ENCODE peak calls at places on chromosomes 1 and 21, in ten cellular contexts. Z, I, U, N, S, W, D, P, H and V are unnamed samples.

GRCh38 chr1:226870323-226871046 is at the start of gene PSEN2:
- DNase-seq in Z (peak), I (peak), U (no peak), N (peak), S (peak), W (peak), D (peak), P (peak), H (no peak), V (peak)

GRCh38 chr21:31509108-31510017 is 150.1 kb upstream of the SOD1 start:
- DNase-seq in Z (peak), I (peak), U (no peak), N (peak), S (peak), W (no peak), D (peak), P (peak), H (no peak), V (no peak)

GRCh38 chr1:28249013-28249870 is 10.1 kb upstream of the SESN2 start:
- DNase-seq in Z (peak), I (peak), U (no peak), N (no peak), S (no peak), W (no peak), D (no peak), P (no peak), H (no peak), V (peak)

GRCh38 chr1:66752000-66752592 is at the start of gene DYNLT5:
- DNase-seq in Z (no peak), I (peak), U (no peak), N (peak), S (peak), W (peak), D (peak), P (peak), H (no peak), V (no peak)

GRCh38 chr1:12384836-12385456 is 155.1 kb downstream of the VPS13D start:
- DNase-seq in Z (no peak), I (no peak), U (no peak), N (no peak), S (no peak), W (no peak), D (no peak), P (no peak), H (no peak), V (no peak)

GRCh38 chr1:151729157-151729965 is 8.0 kb downstream of the RIIAD1 start:
- DNase-seq in Z (no peak), I (no peak), U (no peak), N (no peak), S (no peak), W (no peak), D (no peak), P (peak), H (no peak), V (no peak)

GRCh38 chr1:62435231-62436038 is 1.4 kb upstream of the USP1 start:
- DNase-seq in Z (no peak), I (no peak), U (no peak), N (no peak), S (no peak), W (no peak), D (no peak), P (no peak), H (no peak), V (no peak)

GRCh38 chr1:51216631-51217030 is 19.4 kb upstream of the RNF11 start:
- DNase-seq in Z (no peak), I (no peak), U (no peak), N (no peak), S (no peak), W (no peak), D (no peak), P (no peak), H (no peak), V (no peak)

GRCh38 chr1:106619080-106619826 is 437.2 kb upstream of the PRMT6 start:
- DNase-seq in Z (no peak), I (no peak), U (no peak), N (no peak), S (no peak), W (no peak), D (no peak), P (peak), H (peak), V (no peak)

GRCh38 chr21:39082656-39083376 is 100.4 kb downstream of the PSMG1 start:
- DNase-seq in Z (peak), I (no peak), U (no peak), N (no peak), S (no peak), W (no peak), D (no peak), P (no peak), H (no peak), V (no peak)

GRCh38 chr1:10105484-10105883 is 72.7 kb downstream of the UBE4B start:
- DNase-seq in Z (peak), I (no peak), U (no peak), N (no peak), S (peak), W (no peak), D (no peak), P (no peak), H (no peak), V (no peak)

GRCh38 chr1:179153217-179153616 is 71.3 kb downstream of the TOR3A start:
- DNase-seq in Z (no peak), I (no peak), U (no peak), N (no peak), S (peak), W (no peak), D (no peak), P (no peak), H (no peak), V (no peak)

GRCh38 chr1:29577512-29577911 is 341.2 kb downstream of the PTPRU start:
- DNase-seq in Z (no peak), I (no peak), U (no peak), N (no peak), S (no peak), W (no peak), D (peak), P (no peak), H (no peak), V (peak)

GRCh38 chr1:39927538-39927937 is 25.8 kb upstream of the MYCL start:
- DNase-seq in Z (peak), I (no peak), U (no peak), N (no peak), S (peak), W (no peak), D (no peak), P (no peak), H (no peak), V (no peak)

GRCh38 chr1:184191181-184191601 is 139.7 kb downstream of the TSEN15 start:
- DNase-seq in Z (no peak), I (peak), U (peak), N (peak), S (peak), W (no peak), D (no peak), P (no peak), H (no peak), V (no peak)

GRCh38 chr1:25195835-25196234 is 36.5 kb downstream of the SYF2 start:
- DNase-seq in Z (no peak), I (no peak), U (no peak), N (no peak), S (no peak), W (no peak), D (no peak), P (no peak), H (no peak), V (no peak)

GRCh38 chr21:32143222-32143939 is 135.5 kb downstream of the MIS18A start:
- DNase-seq in Z (no peak), I (peak), U (no peak), N (no peak), S (peak), W (no peak), D (no peak), P (no peak), H (no peak), V (no peak)

GRCh38 chr21:31555741-31556191 is 103.7 kb upstream of the SOD1 start:
- DNase-seq in Z (no peak), I (no peak), U (no peak), N (no peak), S (no peak), W (no peak), D (no peak), P (no peak), H (no peak), V (no peak)

GRCh38 chr1:204102029-204102611 is 29.2 kb downstream of the SOX13 start:
- DNase-seq in Z (no peak), I (no peak), U (no peak), N (no peak), S (no peak), W (no peak), D (no peak), P (no peak), H (no peak), V (no peak)

GRCh38 chr1:66492424-66492823 is 41.5 kb upstream of the SGIP1 start:
- DNase-seq in Z (no peak), I (no peak), U (no peak), N (no peak), S (no peak), W (no peak), D (no peak), P (no peak), H (no peak), V (no peak)

GRCh38 chr1:22001409-22001808 is at the start of gene CELA3A:
- DNase-seq in Z (no peak), I (no peak), U (no peak), N (no peak), S (no peak), W (no peak), D (no peak), P (no peak), H (no peak), V (no peak)

GRCh38 chr1:170377011-170377410 is 155.0 kb upstream of the GORAB start:
- DNase-seq in Z (no peak), I (no peak), U (no peak), N (no peak), S (no peak), W (no peak), D (no peak), P (no peak), H (no peak), V (no peak)

GRCh38 chr1:84386716-84387479 is 11.4 kb upstream of the DNASE2B start:
- DNase-seq in Z (no peak), I (no peak), U (no peak), N (no peak), S (peak), W (no peak), D (no peak), P (no peak), H (no peak), V (no peak)

GRCh38 chr1:112698366-112699310 is 8.3 kb downstream of the RHOC start:
- DNase-seq in Z (peak), I (peak), U (no peak), N (no peak), S (no peak), W (peak), D (no peak), P (no peak), H (no peak), V (no peak)

GRCh38 chr1:56933606-56934005 is 32.2 kb downstream of the C8B start:
- DNase-seq in Z (no peak), I (no peak), U (no peak), N (no peak), S (peak), W (no peak), D (no peak), P (no peak), H (no peak), V (no peak)

GRCh38 chr21:28833181-28833580 is 159.5 kb downstream of the LTN1 start:
- DNase-seq in Z (peak), I (no peak), U (no peak), N (no peak), S (no peak), W (no peak), D (no peak), P (no peak), H (no peak), V (no peak)

GRCh38 chr1:7517611-7518330 is 253.3 kb upstream of the VAMP3 start:
- DNase-seq in Z (no peak), I (no peak), U (no peak), N (no peak), S (no peak), W (peak), D (no peak), P (no peak), H (no peak), V (no peak)

GRCh38 chr1:72229893-72230292 is 52.4 kb downstream of the NEGR1 start:
- DNase-seq in Z (peak), I (no peak), U (no peak), N (no peak), S (peak), W (no peak), D (no peak), P (no peak), H (no peak), V (no peak)

DNA sequence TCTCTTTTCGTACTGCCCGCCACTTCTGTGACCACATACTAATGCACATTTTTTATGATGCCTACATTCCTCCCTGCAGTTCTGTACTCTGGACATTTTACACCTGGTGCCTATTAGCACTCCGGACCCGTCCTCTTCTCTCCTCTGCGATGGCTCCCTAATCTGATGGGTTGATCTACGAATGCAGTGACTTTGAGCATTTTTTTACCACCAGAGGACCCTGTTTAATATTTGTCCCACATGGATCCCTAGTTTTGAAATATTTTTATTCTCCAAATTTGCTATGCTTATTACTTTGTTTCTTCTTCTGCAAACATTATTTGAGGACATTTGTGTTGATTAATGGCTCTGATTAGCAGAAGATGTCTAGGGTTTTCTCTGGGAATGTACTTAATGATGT is 5.2 kb downstream of the PPFIA4 start:
- DNase-seq in Z (no peak), I (no peak), U (no peak), N (no peak), S (no peak), W (no peak), D (no peak), P (no peak), H (no peak), V (no peak)
- TF ChIP-seq CTCF in Z (peak), I (peak), U (no peak), N (peak), S (peak), W (peak), D (peak), P (no peak), H (no peak), V (no peak)

GRCh38 chr21:20334585-20334984 is 663.6 kb upstream of the NCAM2 start:
- DNase-seq in Z (peak), I (no peak), U (no peak), N (no peak), S (no peak), W (no peak), D (no peak), P (no peak), H (no peak), V (no peak)
- TF ChIP-seq CTCF in Z (no peak), I (no peak), U (no peak), N (no peak), S (no peak), W (no peak), D (no peak), P (no peak), H (no peak), V (no peak)

DNA sequence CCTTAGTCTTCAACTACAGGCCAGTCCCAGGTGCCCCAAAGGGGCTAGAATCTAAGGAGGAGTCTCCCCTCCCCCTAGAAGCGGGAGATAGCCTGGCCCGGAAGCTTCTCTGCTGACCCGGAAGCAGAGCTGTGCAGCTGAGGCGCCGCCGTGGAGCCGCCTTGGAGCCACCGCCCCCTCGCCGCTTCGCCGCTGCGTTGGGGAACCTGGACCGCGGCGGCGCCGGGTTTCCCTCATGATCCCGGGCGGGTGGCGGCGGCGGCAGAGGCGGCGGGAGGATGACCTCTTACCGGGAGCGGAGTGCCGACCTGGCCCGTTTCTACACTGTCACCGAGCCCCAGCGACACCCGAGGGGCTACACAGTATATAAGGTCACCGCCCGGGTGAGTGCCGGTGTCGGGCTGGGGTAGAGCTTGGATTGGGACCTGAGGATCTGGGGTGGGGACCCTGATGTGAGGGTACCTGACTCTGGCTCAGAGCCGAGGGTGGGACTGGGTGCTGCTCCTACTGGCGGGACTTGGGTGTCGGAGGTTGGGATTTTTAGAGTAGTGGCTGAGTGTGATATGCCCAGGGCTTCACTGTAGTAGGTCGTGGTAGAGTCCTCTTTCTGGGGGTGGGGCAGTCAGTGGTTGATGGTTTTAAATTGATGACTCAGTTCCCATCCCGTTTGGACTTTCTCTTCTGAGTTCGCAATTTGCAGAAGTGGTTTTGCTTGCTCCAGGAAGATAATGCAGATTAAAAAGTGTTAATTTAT is at the start of gene RPS6KC1:
- DNase-seq in Z (peak), I (peak), U (peak), N (peak), S (peak), W (peak), D (peak), P (peak), H (peak), V (peak)
- TF ChIP-seq CTCF in Z (peak), I (no peak), U (no peak), N (peak), S (no peak), W (no peak), D (no peak), P (no peak), H (no peak), V (no peak)

DNA sequence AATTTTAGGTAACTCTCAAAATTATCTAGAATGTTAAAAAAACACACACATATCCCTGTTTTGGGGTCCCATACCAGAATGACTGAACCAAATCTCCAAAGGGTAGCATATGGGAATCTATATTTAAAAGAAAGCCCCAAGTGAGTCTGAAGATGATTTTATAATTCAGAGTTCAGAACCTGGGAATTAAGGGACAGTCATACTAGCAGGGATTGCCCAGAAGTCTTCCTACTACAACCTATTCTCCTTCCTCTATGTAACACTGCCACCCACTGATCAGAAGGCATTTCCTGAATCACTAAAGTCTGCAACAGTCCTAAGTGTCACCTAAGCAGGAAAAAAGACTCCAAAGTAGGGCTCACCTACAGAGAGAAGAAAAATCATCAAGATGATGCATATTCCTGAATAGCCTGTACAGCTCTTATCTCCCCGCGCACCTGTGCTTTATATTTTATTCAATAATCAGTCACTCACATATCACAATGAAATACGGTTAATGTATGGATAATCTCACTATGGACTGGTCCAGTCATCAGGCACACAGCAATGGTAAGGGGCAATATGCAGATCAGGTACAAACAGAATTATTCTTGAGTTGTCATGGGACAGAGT is 4.9 kb downstream of the RGS1 start:
- DNase-seq in Z (peak), I (peak), U (no peak), N (no peak), S (peak), W (peak), D (no peak), P (no peak), H (no peak), V (no peak)
- TF ChIP-seq CTCF in Z (peak), I (peak), U (peak), N (peak), S (peak), W (peak), D (no peak), P (no peak), H (peak), V (peak)

DNA sequence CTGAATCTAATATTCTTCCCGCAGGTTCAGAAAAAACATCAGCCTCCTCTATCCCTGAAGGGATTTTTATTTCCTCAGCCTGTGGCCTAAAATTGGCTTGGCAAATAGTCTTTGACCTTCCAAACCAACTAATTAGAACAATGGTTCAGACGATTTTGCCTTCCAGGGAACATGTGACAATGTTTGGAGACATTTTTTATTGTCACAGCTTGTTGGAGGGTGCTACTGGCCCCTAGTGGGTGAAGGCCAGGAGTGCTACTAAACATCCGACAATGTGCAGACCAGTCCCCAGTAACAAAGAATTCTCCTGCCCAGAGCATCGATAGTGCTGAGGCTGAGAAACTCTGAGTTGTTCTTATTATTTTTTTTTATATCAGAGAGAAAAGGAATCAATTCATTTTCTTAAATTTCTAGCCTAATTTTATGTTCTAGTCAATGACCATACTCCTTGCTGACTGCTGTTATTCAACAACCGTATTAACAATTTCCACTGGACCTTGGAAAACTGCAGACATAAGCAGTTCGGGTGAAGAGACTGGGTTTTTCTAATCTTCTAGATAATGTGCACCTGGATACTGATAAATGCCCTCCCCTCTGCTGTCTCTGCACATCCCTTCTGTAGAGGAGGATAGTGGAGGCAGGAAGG is 280.7 kb downstream of the LMX1A start:
- DNase-seq in Z (peak), I (peak), U (no peak), N (no peak), S (peak), W (peak), D (peak), P (no peak), H (no peak), V (peak)
- TF ChIP-seq CTCF in Z (peak), I (peak), U (peak), N (peak), S (peak), W (peak), D (peak), P (no peak), H (peak), V (peak)

GRCh38 chr1:53187371-53187770 is 9.3 kb upstream of the CPT2 start:
- DNase-seq in Z (no peak), I (no peak), U (no peak), N (no peak), S (no peak), W (no peak), D (no peak), P (no peak), H (no peak), V (no peak)

GRCh38 chr1:53186533-53186932 is 10.1 kb upstream of the CPT2 start:
- DNase-seq in Z (no peak), I (no peak), U (no peak), N (no peak), S (no peak), W (no peak), D (no peak), P (no peak), H (no peak), V (no peak)

GRCh38 chr1:53189061-53189460 is 7.6 kb upstream of the CPT2 start:
- DNase-seq in Z (no peak), I (no peak), U (no peak), N (no peak), S (no peak), W (no peak), D (no peak), P (no peak), H (no peak), V (no peak)

GRCh38 chr1:53188099-53188498 is 8.5 kb upstream of the CPT2 start:
- DNase-seq in Z (no peak), I (no peak), U (no peak), N (no peak), S (peak), W (no peak), D (no peak), P (no peak), H (no peak), V (no peak)

DNA sequence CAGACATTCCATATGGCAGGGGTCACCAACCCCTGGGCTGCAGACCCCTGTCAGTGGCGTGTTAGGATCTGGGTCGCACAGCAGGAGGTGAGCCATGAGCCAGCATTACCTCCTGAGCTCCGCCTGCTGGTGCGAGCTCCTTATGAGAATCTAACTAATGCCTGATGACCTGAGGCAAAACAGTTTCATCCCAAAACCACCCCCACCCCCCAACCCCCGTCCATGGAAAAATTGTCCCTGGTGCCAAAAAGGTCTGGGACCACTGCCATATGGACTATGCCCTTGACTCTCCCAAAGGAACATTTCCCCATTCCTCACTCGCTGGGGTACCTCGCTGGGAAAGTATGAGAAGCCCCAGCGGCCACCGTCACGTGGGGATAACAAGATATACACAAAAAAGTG is 6.4 kb upstream of the CPT2 start:
- DNase-seq in Z (no peak), I (no peak), U (no peak), N (no peak), S (no peak), W (no peak), D (no peak), P (no peak), H (no peak), V (no peak)
- TF ChIP-seq CTCF in Z (no peak), I (no peak), U (no peak), N (no peak), S (no peak), W (no peak), D (no peak), P (no peak), H (no peak), V (no peak)